ENCODE peak calls at places on chromosome 9, in seven cellular contexts. Q is dermis blood vessel endothelial cell; N is astrocyte of the cerebellum; P is CD4-positive, alpha-beta T cell; F is nephron progenitor cell; L is GM04504; V is HL-60. U is an unnamed sample.

GRCh38 chr9:8652282-8652681 is 852.7 kb upstream of the DMAC1 start:
- DNase-seq in P (no peak), F (no peak), Q (no peak), V (no peak), N (no peak), L (no peak), U (no peak)

GRCh38 chr9:9950813-9951212 is 662.0 kb downstream of the PTPRD start:
- DNase-seq in V (no peak), Q (no peak), P (no peak), L (no peak), N (no peak), F (no peak), U (no peak)

GRCh38 chr9:113522419-113522818 is 58.9 kb downstream of the RGS3 start:
- DNase-seq in F (no peak), L (no peak), P (no peak), V (no peak), N (no peak), Q (no peak), U (no peak)

GRCh38 chr9:114155263-114155966 is at the start of gene COL27A1:
- DNase-seq in P (peak; percentile 56), N (peak; percentile 42), L (peak; percentile 58), V (peak; percentile 43), Q (peak; percentile 89), F (peak; percentile 98), U (peak; percentile 52)

GRCh38 chr9:134730761-134731496 is 89.3 kb downstream of the COL5A1 start:
- DNase-seq in L (no peak), Q (no peak), F (no peak), N (no peak), V (no peak), P (no peak), U (no peak)

GRCh38 chr9:21854594-21854993 is 52.2 kb downstream of the MTAP start:
- DNase-seq in F (no peak), L (no peak), N (peak; percentile 22), Q (no peak), P (no peak), V (peak; percentile 15), U (peak; percentile 90)

GRCh38 chr9:22447607-22448305 is 1.1 kb downstream of the DMRTA1 start:
- DNase-seq in P (no peak), V (no peak), Q (no peak), F (no peak), N (no peak), L (no peak), U (no peak)

GRCh38 chr9:119026120-119026519 is 343.1 kb downstream of the BRINP1 start:
- DNase-seq in L (no peak), Q (no peak), N (no peak), V (no peak), F (no peak), P (no peak), U (no peak)

GRCh38 chr9:20321683-20322082 is 300.6 kb downstream of the MLLT3 start:
- DNase-seq in L (no peak), N (no peak), V (no peak), Q (no peak), F (no peak), P (peak; percentile 74), U (peak; percentile 48)

GRCh38 chr9:30732060-30732459 is 1652.4 kb upstream of the ACO1 start:
- DNase-seq in L (no peak), Q (no peak), N (no peak), V (no peak), P (no peak), F (no peak), U (no peak)

GRCh38 chr9:96769989-96770388 is 7.9 kb downstream of the ZNF510 start:
- DNase-seq in P (no peak), N (no peak), L (no peak), V (no peak), F (no peak), Q (no peak), U (no peak)

GRCh38 chr9:93576296-93577044 is at the start of gene PHF2:
- DNase-seq in P (no peak), N (no peak), L (no peak), V (no peak), Q (peak; percentile 44), F (peak; percentile 48), U (no peak)

GRCh38 chr9:18976368-18977238 is 56.4 kb downstream of the SAXO1 start:
- DNase-seq in F (no peak), V (no peak), L (peak; percentile 83), N (peak; percentile 85), Q (no peak), P (no peak), U (no peak)

GRCh38 chr9:123399803-123400378 is 43.9 kb downstream of the CRB2 start:
- DNase-seq in P (no peak), L (no peak), F (peak; percentile 54), N (no peak), V (no peak), Q (peak; percentile 47), U (no peak)

GRCh38 chr9:90778746-90779145 is 22.9 kb upstream of the SYK start:
- DNase-seq in V (no peak), L (no peak), P (no peak), N (no peak), Q (no peak), F (no peak), U (no peak)

GRCh38 chr9:6632516-6633328 is 12.8 kb downstream of the GLDC start:
- DNase-seq in P (no peak), L (no peak), V (no peak), Q (no peak), F (peak; percentile 57), N (no peak), U (peak; percentile 76)

GRCh38 chr9:3880851-3881250 is 355.1 kb upstream of the RFX3 start:
- DNase-seq in N (peak; percentile 92), F (no peak), V (no peak), L (peak; percentile 87), Q (no peak), P (no peak), U (no peak)

GRCh38 chr9:130358928-130359327 is 85.8 kb upstream of the ASS1 start:
- DNase-seq in L (no peak), N (no peak), P (no peak), V (no peak), F (no peak), Q (no peak), U (no peak)

GRCh38 chr9:113468716-113469448 is 5.4 kb downstream of the RGS3 start:
- DNase-seq in Q (no peak), N (no peak), P (no peak), V (no peak), F (no peak), L (no peak), U (no peak)

GRCh38 chr9:115520626-115521025 is 402.7 kb upstream of the TNC start:
- DNase-seq in L (no peak), Q (no peak), N (peak; percentile 47), V (no peak), F (no peak), P (no peak), U (no peak)

GRCh38 chr9:119955276-119955675 is 586.0 kb upstream of the BRINP1 start:
- DNase-seq in F (no peak), P (no peak), V (no peak), N (no peak), L (no peak), Q (no peak), U (no peak)

GRCh38 chr9:27471789-27472585 is 52.1 kb upstream of the IFNK start:
- DNase-seq in Q (no peak), F (no peak), P (no peak), L (no peak), N (peak; percentile 31), V (no peak), U (no peak)

GRCh38 chr9:33818167-33818831 is 1.3 kb downstream of the UBE2R2 start:
- DNase-seq in V (no peak), N (no peak), Q (peak; percentile 43), F (no peak), P (no peak), L (no peak), U (peak; percentile 93)

GRCh38 chr9:124001865-124002525 is 9.6 kb upstream of the LHX2 start:
- DNase-seq in F (no peak), L (no peak), V (no peak), P (no peak), Q (no peak), N (no peak), U (no peak)

GRCh38 chr9:137764981-137765380 is 112.6 kb upstream of the CACNA1B start:
- DNase-seq in V (no peak), Q (no peak), L (no peak), P (no peak), F (no peak), N (no peak), U (no peak)

U was measured in small intestine.